ENCODE peak calls at places on chromosomes 13 and 19, in seven cellular contexts. I is nephron progenitor cell, M is lung, E is ascending aorta, C is upper lobe of right lung, Q is ovary, B is GM20000. G is an unnamed sample.
A peak's percentile ranks its signal among the peaks of the same experiment; 100 is the strongest.

GRCh38 chr13:40159736-40160135 is 504.3 kb downstream of the COG6 start:
- DNase-seq in E (no peak), C (no peak), M (no peak), I (no peak), B (no peak), Q (no peak), G (no peak)

GRCh38 chr19:29841209-29841558 is 29.4 kb downstream of the CCNE1 start:
- DNase-seq in B (no peak), M (no peak), Q (peak; percentile 21), C (peak; percentile 40), I (no peak), E (no peak), G (no peak)

GRCh38 chr13:111262715-111263114 is 57.7 kb upstream of the TEX29 start:
- DNase-seq in B (no peak), E (peak; percentile 37), I (no peak), Q (no peak), C (no peak), M (no peak), G (no peak)

GRCh38 chr13:91398413-91399188 is at the start of gene GPC5:
- DNase-seq in C (peak; percentile 91), E (peak; percentile 84), M (peak; percentile 83), B (peak; percentile 93), I (peak; percentile 93), Q (peak; percentile 71), G (no peak)

GRCh38 chr19:13834308-13834790 is 39.1 kb downstream of the ZSWIM4 start:
- DNase-seq in I (no peak), C (no peak), Q (no peak), M (no peak), B (no peak), E (peak; percentile 68), G (no peak)

GRCh38 chr13:42478531-42479156 is 95.3 kb upstream of the TNFSF11 start:
- DNase-seq in I (no peak), M (no peak), Q (no peak), C (no peak), B (peak; percentile 50), E (no peak), G (no peak)

GRCh38 chr13:64723735-64724134 is 2506.4 kb downstream of the PCDH9 start:
- DNase-seq in B (no peak), I (no peak), Q (no peak), E (no peak), M (no peak), C (no peak), G (peak; percentile 71)

GRCh38 chr19:53581871-53582279 is 43.9 kb downstream of the ZNF331 start:
- DNase-seq in Q (no peak), C (no peak), I (no peak), M (no peak), B (no peak), E (no peak), G (no peak)

GRCh38 chr19:28881616-28882015 is 331.3 kb downstream of the UQCRFS1 start:
- DNase-seq in B (no peak), E (no peak), Q (no peak), I (peak; percentile 42), M (no peak), C (no peak), G (no peak)

GRCh38 chr13:19586904-19587634 is 25.7 kb upstream of the TPTE2 start:
- DNase-seq in I (no peak), C (peak; percentile 68), E (no peak), B (peak; percentile 72), Q (no peak), M (peak; percentile 31), G (no peak)

DNA sequence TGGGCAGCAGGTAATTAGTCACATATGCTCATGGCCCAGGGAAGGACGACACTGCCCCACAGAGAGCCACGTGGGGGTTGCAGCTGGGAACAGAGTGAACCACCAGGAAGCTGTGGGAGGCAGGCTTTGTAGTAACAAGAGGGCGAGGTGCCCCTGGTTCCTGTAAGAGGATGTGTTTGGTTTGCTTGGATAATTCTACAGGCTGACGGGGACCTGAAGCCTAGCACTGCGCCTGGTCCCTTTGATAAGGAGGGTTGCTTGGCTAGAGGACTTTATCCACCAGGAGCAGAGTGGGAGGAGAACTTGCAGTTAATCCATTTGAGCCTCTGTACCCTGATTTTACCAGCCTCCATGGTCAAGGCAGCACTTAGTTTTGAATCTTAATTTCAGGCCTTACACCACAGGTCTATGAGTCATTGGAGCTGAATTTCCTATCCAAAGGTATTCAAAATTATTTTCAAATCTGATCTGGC is 67.4 kb upstream of the CLDN10 start:
- DNase-seq in M (no peak), C (no peak), E (no peak), Q (no peak), B (no peak), I (no peak), G (no peak)
- TF ChIP-seq CTCF in M (no peak), C (no peak), E (no peak), Q (no peak), B (no peak), I (no peak), G (no peak)

GRCh38 chr13:96821971-96822370 is 172.3 kb downstream of the OXGR1 start:
- DNase-seq in M (no peak), I (no peak), Q (no peak), B (no peak), E (no peak), C (no peak), G (no peak)

GRCh38 chr13:96824110-96824509 is 170.2 kb downstream of the OXGR1 start:
- DNase-seq in E (no peak), B (no peak), Q (no peak), M (no peak), I (no peak), C (no peak), G (no peak)

GRCh38 chr13:96819375-96819774 is 174.9 kb downstream of the OXGR1 start:
- DNase-seq in I (no peak), B (no peak), E (no peak), M (no peak), C (no peak), Q (no peak), G (no peak)

GRCh38 chr13:96821381-96821780 is 172.9 kb downstream of the OXGR1 start:
- DNase-seq in Q (no peak), B (no peak), C (no peak), E (no peak), I (no peak), M (no peak), G (no peak)

DNA sequence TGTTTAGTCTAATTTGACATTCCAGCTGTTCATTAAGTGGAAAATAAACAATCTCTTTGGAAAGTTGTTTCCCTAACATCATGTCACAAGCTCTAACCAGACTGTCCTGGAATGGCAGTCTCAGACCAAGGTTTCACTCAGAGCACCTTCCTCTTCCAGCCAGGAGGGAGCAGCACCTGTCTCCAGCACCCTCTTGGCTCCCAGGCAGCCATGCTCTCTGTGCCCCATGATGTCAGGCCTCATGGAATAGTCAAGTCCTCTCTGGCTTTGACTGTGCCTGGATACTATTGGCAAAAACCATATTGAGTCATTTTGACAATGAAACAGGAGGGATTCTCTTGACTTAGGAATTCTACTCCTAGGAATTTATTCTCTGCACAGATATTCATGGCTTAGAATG is 171.4 kb downstream of the OXGR1 start:
- DNase-seq in I (peak; percentile 22), B (peak; percentile 20), E (no peak), Q (no peak), M (no peak), C (no peak), G (peak; percentile 18)
- TF ChIP-seq CTCF in I (peak; percentile 35), B (peak; percentile 6), E (no peak), Q (no peak), M (no peak), C (peak; percentile 37), G (peak; percentile 74)

DNA sequence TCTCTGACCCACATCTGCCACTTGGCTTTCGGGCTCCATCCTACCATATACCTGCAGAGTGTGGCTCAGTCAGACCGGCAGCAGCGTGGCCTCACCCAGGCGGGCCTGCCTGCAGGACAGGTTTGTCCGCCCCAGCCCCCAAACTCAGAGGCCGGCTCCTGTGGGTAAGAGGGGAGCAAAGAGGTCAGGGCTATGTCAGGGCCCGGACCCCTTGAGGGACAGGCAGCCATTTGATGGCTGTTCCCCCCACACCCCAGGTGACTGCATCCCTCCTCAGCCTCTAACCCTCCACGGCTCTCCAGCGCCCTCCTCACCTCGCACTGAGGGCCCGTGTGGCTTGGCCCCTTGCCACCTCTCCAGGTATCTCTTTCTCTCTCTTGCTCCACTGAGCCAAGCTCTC is 12.3 kb upstream of the ZBTB32 start:
- DNase-seq in B (no peak), M (no peak), I (no peak), Q (no peak), E (no peak), C (no peak), G (no peak)
- TF ChIP-seq CTCF in B (no peak), M (no peak), I (no peak), Q (no peak), E (no peak), C (no peak), G (no peak)

GRCh38 chr19:49417090-49417489 is 6.2 kb downstream of the PTH2 start:
- DNase-seq in E (no peak), M (no peak), B (peak; percentile 12), Q (no peak), C (no peak), I (no peak), G (no peak)
- TF ChIP-seq CTCF in E (no peak), M (no peak), B (no peak), Q (no peak), C (no peak), I (no peak), G (no peak)

GRCh38 chr13:23883255-23883654 is 5.9 kb downstream of the MIPEP start:
- DNase-seq in B (no peak), C (no peak), I (no peak), E (no peak), M (no peak), Q (no peak), G (no peak)

GRCh38 chr13:23889598-23890224 is 511 bp upstream of the MIPEP start:
- DNase-seq in I (no peak), B (no peak), M (no peak), Q (no peak), E (no peak), C (no peak), G (peak; percentile 45)

DNA sequence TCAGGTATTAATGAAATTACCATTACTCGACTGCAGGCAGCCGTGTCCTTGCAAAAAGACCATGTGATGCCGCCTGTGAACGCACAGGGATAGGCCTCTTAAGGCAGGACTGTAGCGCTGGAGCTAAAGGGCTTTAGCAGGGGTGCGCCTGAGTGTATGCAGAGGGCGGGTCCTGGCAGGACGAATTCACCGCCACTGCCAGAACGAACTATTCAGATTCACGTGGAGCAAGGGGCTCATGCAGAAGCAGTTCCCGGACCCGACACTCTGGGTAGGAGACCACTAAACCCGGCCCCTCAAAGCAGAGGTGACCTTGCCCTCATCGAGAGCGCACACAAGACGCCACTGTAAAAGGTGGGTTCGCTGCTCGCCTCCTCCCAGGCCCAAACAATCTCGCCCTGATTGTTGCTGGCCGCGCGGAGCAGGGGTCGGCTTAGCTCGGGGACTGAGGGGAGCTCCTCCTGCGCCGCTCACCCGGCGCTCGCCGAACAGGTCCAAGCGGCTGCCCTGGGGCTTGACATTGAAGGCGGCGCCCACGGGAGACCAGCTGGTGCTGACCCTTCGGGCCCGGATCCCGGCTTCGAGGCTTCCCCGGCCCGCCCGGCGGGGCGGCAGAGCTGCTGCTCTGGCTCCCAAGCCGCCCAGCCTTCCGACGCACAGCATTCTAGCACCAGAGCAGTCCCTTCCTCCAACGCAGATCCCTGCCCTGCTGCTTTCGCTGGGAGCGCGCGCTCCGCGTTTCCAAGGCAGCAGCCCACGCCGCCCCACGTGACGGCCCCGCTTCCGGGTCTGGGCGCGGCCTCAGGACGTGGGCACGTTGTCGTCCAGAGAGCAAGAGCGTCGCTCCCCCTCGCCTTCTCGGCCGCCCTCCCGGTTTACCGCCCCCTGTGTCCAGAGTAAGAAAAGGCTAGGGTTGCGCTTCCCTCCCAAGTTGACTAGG is at the start of gene MIPEP:
- DNase-seq in E (peak; percentile 94), I (peak; percentile 92), M (peak; percentile 94), C (peak; percentile 98), B (peak; percentile 95), Q (peak; percentile 95), G (peak; percentile 86)
- TF ChIP-seq CTCF in E (peak; percentile 48), I (peak; percentile 65), M (peak; percentile 76), C (peak; percentile 83), B (peak; percentile 71), Q (peak; percentile 72), G (peak; percentile 65)

G was measured in retinal pigment epithelial cell.